ENCODE peak calls at places on chromosomes 16 and 17, in nine cellular contexts. One of them, this sample, is unnamed.

GRCh38 chr16:75860654-75861053 is 134.4 kb upstream of the CPHXL start:
- DNase-seq in GM23338: peak
- DNase-seq in mucosa of descending colon: no peak
- DNase-seq in SK-N-SH: peak
- DNase-seq in heart left ventricle: no peak
- DNase-seq in epithelial cell of esophagus: peak
- DNase-seq in brain microvascular endothelial cell: no peak
- DNase-seq in IMR-90: no peak
- DNase-seq in upper lobe of right lung: no peak
- DNase-seq in this sample: no peak

GRCh38 chr17:63523256-63523869 is at the start of gene KCNH6:
- DNase-seq in GM23338: peak
- DNase-seq in mucosa of descending colon: no peak
- DNase-seq in SK-N-SH: peak
- DNase-seq in heart left ventricle: no peak
- DNase-seq in epithelial cell of esophagus: no peak
- DNase-seq in brain microvascular endothelial cell: no peak
- DNase-seq in IMR-90: no peak
- DNase-seq in upper lobe of right lung: no peak
- DNase-seq in this sample: no peak

GRCh38 chr16:85989863-85990643 is 91.1 kb downstream of the IRF8 start:
- DNase-seq in GM23338: no peak
- DNase-seq in mucosa of descending colon: no peak
- DNase-seq in SK-N-SH: no peak
- DNase-seq in heart left ventricle: no peak
- DNase-seq in epithelial cell of esophagus: no peak
- DNase-seq in brain microvascular endothelial cell: no peak
- DNase-seq in IMR-90: no peak
- DNase-seq in upper lobe of right lung: no peak
- DNase-seq in this sample: no peak

GRCh38 chr17:17036520-17036998 is 5.7 kb upstream of the MPRIP start:
- DNase-seq in GM23338: no peak
- DNase-seq in mucosa of descending colon: no peak
- DNase-seq in SK-N-SH: no peak
- DNase-seq in heart left ventricle: no peak
- DNase-seq in epithelial cell of esophagus: no peak
- DNase-seq in brain microvascular endothelial cell: no peak
- DNase-seq in IMR-90: no peak
- DNase-seq in upper lobe of right lung: peak
- DNase-seq in this sample: no peak

GRCh38 chr17:67053438-67054000 is 9.2 kb downstream of the CACNG1 start:
- DNase-seq in GM23338: no peak
- DNase-seq in mucosa of descending colon: no peak
- DNase-seq in SK-N-SH: peak
- DNase-seq in heart left ventricle: no peak
- DNase-seq in epithelial cell of esophagus: no peak
- DNase-seq in brain microvascular endothelial cell: no peak
- DNase-seq in IMR-90: no peak
- DNase-seq in upper lobe of right lung: no peak
- DNase-seq in this sample: no peak

GRCh38 chr17:59361386-59361785 is 29.9 kb downstream of the YPEL2 start:
- DNase-seq in GM23338: no peak
- DNase-seq in mucosa of descending colon: no peak
- DNase-seq in SK-N-SH: no peak
- DNase-seq in heart left ventricle: no peak
- DNase-seq in epithelial cell of esophagus: peak
- DNase-seq in brain microvascular endothelial cell: peak
- DNase-seq in IMR-90: peak
- DNase-seq in upper lobe of right lung: no peak
- DNase-seq in this sample: no peak

GRCh38 chr16:728890-729744 is 2.2 kb downstream of the HAGHL start:
- DNase-seq in GM23338: peak
- DNase-seq in mucosa of descending colon: no peak
- DNase-seq in SK-N-SH: peak
- DNase-seq in heart left ventricle: no peak
- DNase-seq in epithelial cell of esophagus: no peak
- DNase-seq in brain microvascular endothelial cell: no peak
- DNase-seq in IMR-90: no peak
- DNase-seq in upper lobe of right lung: peak
- DNase-seq in this sample: no peak

GRCh38 chr17:35866356-35866950 is 2.2 kb downstream of the HEATR9 start:
- DNase-seq in GM23338: no peak
- DNase-seq in mucosa of descending colon: no peak
- DNase-seq in SK-N-SH: no peak
- DNase-seq in heart left ventricle: no peak
- DNase-seq in epithelial cell of esophagus: no peak
- DNase-seq in brain microvascular endothelial cell: no peak
- DNase-seq in IMR-90: peak
- DNase-seq in upper lobe of right lung: no peak
- DNase-seq in this sample: no peak

GRCh38 chr17:36485805-36486203 is 677 bp upstream of the ZNHIT3 start:
- DNase-seq in GM23338: peak
- DNase-seq in mucosa of descending colon: no peak
- DNase-seq in SK-N-SH: no peak
- DNase-seq in heart left ventricle: no peak
- DNase-seq in epithelial cell of esophagus: no peak
- DNase-seq in brain microvascular endothelial cell: no peak
- DNase-seq in IMR-90: no peak
- DNase-seq in upper lobe of right lung: no peak
- DNase-seq in this sample: peak

GRCh38 chr16:4833584-4833983 is 13.5 kb downstream of the GLYR1 start:
- DNase-seq in GM23338: no peak
- DNase-seq in mucosa of descending colon: no peak
- DNase-seq in SK-N-SH: no peak
- DNase-seq in heart left ventricle: no peak
- DNase-seq in epithelial cell of esophagus: no peak
- DNase-seq in brain microvascular endothelial cell: no peak
- DNase-seq in IMR-90: no peak
- DNase-seq in upper lobe of right lung: no peak
- DNase-seq in this sample: no peak

GRCh38 chr17:37446027-37446426 is 39.3 kb downstream of the TADA2A start:
- DNase-seq in GM23338: no peak
- DNase-seq in mucosa of descending colon: no peak
- DNase-seq in SK-N-SH: no peak
- DNase-seq in heart left ventricle: no peak
- DNase-seq in epithelial cell of esophagus: peak
- DNase-seq in brain microvascular endothelial cell: no peak
- DNase-seq in IMR-90: no peak
- DNase-seq in upper lobe of right lung: no peak
- DNase-seq in this sample: peak

GRCh38 chr16:1548727-1549126 is 15.3 kb downstream of the TMEM204 start:
- DNase-seq in GM23338: no peak
- DNase-seq in mucosa of descending colon: no peak
- DNase-seq in SK-N-SH: no peak
- DNase-seq in heart left ventricle: no peak
- DNase-seq in epithelial cell of esophagus: peak
- DNase-seq in brain microvascular endothelial cell: no peak
- DNase-seq in IMR-90: no peak
- DNase-seq in upper lobe of right lung: no peak
- DNase-seq in this sample: no peak

GRCh38 chr17:68290955-68291835 is at the start of the genes ARSG and SLC16A6:
- DNase-seq in GM23338: peak
- DNase-seq in mucosa of descending colon: peak
- DNase-seq in SK-N-SH: peak
- DNase-seq in heart left ventricle: peak
- DNase-seq in epithelial cell of esophagus: peak
- DNase-seq in brain microvascular endothelial cell: peak
- DNase-seq in IMR-90: peak
- DNase-seq in upper lobe of right lung: peak
- DNase-seq in this sample: peak

GRCh38 chr17:68293490-68294195 is 2.3 kb downstream of the ARSG start:
- DNase-seq in GM23338: no peak
- DNase-seq in mucosa of descending colon: no peak
- DNase-seq in SK-N-SH: no peak
- DNase-seq in heart left ventricle: no peak
- DNase-seq in epithelial cell of esophagus: no peak
- DNase-seq in brain microvascular endothelial cell: no peak
- DNase-seq in IMR-90: no peak
- DNase-seq in upper lobe of right lung: no peak
- DNase-seq in this sample: no peak

GRCh38 chr17:68292689-68293040 is 1.4 kb downstream of the ARSG start:
- DNase-seq in GM23338: no peak
- DNase-seq in mucosa of descending colon: no peak
- DNase-seq in SK-N-SH: no peak
- DNase-seq in heart left ventricle: no peak
- DNase-seq in epithelial cell of esophagus: no peak
- DNase-seq in brain microvascular endothelial cell: no peak
- DNase-seq in IMR-90: no peak
- DNase-seq in upper lobe of right lung: no peak
- DNase-seq in this sample: no peak

GRCh38 chr17:68290268-68290954 is 516 bp downstream of the SLC16A6 start:
- DNase-seq in GM23338: peak
- DNase-seq in mucosa of descending colon: peak
- DNase-seq in SK-N-SH: peak
- DNase-seq in heart left ventricle: peak
- DNase-seq in epithelial cell of esophagus: no peak
- DNase-seq in brain microvascular endothelial cell: no peak
- DNase-seq in IMR-90: no peak
- DNase-seq in upper lobe of right lung: peak
- DNase-seq in this sample: peak

GRCh38 chr17:68291836-68292688 is 767 bp downstream of the ARSG start:
- DNase-seq in GM23338: peak
- DNase-seq in mucosa of descending colon: peak
- DNase-seq in SK-N-SH: peak
- DNase-seq in heart left ventricle: peak
- DNase-seq in epithelial cell of esophagus: peak
- DNase-seq in brain microvascular endothelial cell: peak
- DNase-seq in IMR-90: peak
- DNase-seq in upper lobe of right lung: peak
- DNase-seq in this sample: peak
- TF ChIP-seq CTCF in GM23338: peak
- TF ChIP-seq CTCF in mucosa of descending colon: no peak
- TF ChIP-seq CTCF in SK-N-SH: no peak
- TF ChIP-seq CTCF in heart left ventricle: peak
- TF ChIP-seq CTCF in epithelial cell of esophagus: no peak
- TF ChIP-seq CTCF in brain microvascular endothelial cell: peak
- TF ChIP-seq CTCF in IMR-90: peak
- TF ChIP-seq CTCF in upper lobe of right lung: no peak
- TF ChIP-seq CTCF in this sample: no peak

GRCh38 chr17:81456091-81456490 is 56.5 kb downstream of the ACTG1 start:
- DNase-seq in GM23338: no peak
- DNase-seq in mucosa of descending colon: no peak
- DNase-seq in SK-N-SH: no peak
- DNase-seq in heart left ventricle: no peak
- DNase-seq in epithelial cell of esophagus: no peak
- DNase-seq in brain microvascular endothelial cell: no peak
- DNase-seq in IMR-90: no peak
- DNase-seq in upper lobe of right lung: no peak
- DNase-seq in this sample: no peak
- TF ChIP-seq CTCF in GM23338: no peak
- TF ChIP-seq CTCF in mucosa of descending colon: no peak
- TF ChIP-seq CTCF in SK-N-SH: no peak
- TF ChIP-seq CTCF in heart left ventricle: no peak
- TF ChIP-seq CTCF in epithelial cell of esophagus: no peak
- TF ChIP-seq CTCF in brain microvascular endothelial cell: no peak
- TF ChIP-seq CTCF in IMR-90: no peak
- TF ChIP-seq CTCF in upper lobe of right lung: no peak
- TF ChIP-seq CTCF in this sample: no peak

DNA sequence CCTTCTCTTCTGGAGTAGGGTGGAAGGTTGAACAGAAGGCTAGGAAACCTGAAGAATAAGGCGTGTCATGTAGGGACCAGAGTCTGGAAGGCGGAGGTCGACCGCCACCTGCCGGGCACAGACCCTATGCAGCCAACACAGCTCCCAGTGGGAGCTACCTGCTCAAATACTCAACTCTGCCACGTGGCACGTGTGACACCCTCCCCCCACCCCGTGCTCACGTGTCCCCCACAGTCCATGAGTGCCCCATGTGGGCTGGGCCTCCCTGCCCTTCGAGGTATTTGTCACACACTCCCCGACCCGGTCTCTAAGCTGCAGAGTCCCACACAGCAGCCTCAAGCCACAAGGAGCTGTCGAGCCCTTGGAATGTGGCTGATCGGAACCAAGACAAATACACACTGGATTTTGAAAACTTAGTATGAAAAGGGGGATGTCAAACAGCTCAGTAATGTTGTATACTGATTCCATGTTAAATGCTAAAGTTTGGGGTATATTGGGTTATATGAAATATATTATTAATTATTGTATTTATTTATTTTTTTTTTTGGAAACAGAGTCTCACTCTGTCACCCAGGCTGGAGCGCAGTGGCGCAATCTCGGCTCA is 11.7 kb downstream of the HID1 start:
- DNase-seq in GM23338: peak
- DNase-seq in mucosa of descending colon: peak
- DNase-seq in SK-N-SH: no peak
- DNase-seq in heart left ventricle: no peak
- DNase-seq in epithelial cell of esophagus: peak
- DNase-seq in brain microvascular endothelial cell: peak
- DNase-seq in IMR-90: peak
- DNase-seq in upper lobe of right lung: peak
- DNase-seq in this sample: peak
- TF ChIP-seq CTCF in GM23338: peak
- TF ChIP-seq CTCF in mucosa of descending colon: no peak
- TF ChIP-seq CTCF in SK-N-SH: peak
- TF ChIP-seq CTCF in heart left ventricle: no peak
- TF ChIP-seq CTCF in epithelial cell of esophagus: peak
- TF ChIP-seq CTCF in brain microvascular endothelial cell: peak
- TF ChIP-seq CTCF in IMR-90: peak
- TF ChIP-seq CTCF in upper lobe of right lung: peak
- TF ChIP-seq CTCF in this sample: peak

GRCh38 chr16:52914428-52914827 is 138.3 kb downstream of the CHD9NB start:
- DNase-seq in GM23338: peak
- DNase-seq in mucosa of descending colon: no peak
- DNase-seq in SK-N-SH: no peak
- DNase-seq in heart left ventricle: no peak
- DNase-seq in epithelial cell of esophagus: no peak
- DNase-seq in brain microvascular endothelial cell: no peak
- DNase-seq in IMR-90: no peak
- DNase-seq in upper lobe of right lung: no peak
- DNase-seq in this sample: no peak
- TF ChIP-seq CTCF in GM23338: peak
- TF ChIP-seq CTCF in mucosa of descending colon: no peak
- TF ChIP-seq CTCF in SK-N-SH: no peak
- TF ChIP-seq CTCF in heart left ventricle: no peak
- TF ChIP-seq CTCF in epithelial cell of esophagus: no peak
- TF ChIP-seq CTCF in brain microvascular endothelial cell: no peak
- TF ChIP-seq CTCF in IMR-90: no peak
- TF ChIP-seq CTCF in upper lobe of right lung: no peak
- TF ChIP-seq CTCF in this sample: no peak